ENCODE peak calls at places on chromosomes 1 and 21, in nine cellular contexts. S is T47D; A is stimulated activated CD4-positive, alpha-beta T cell treated with anti-CD3 and anti-CD28 coated beads, Interleukin-1b, Interleukin-23, amount 100 ng/mL, for 4 hours; X is activated T-cell treated with anti-CD3 and anti-CD28 coated beads for 24 hours; U is H54; H is heart left ventricle; G is frontal cortex; T is substantia nigra; V is brain microvascular endothelial cell. P is an unnamed sample.

GRCh38 chr1:62601412-62601971 is 4.2 kb downstream of the ANGPTL3 start:
- DNase-seq in H (no peak), T (no peak), U (no peak), V (no peak), A (no peak), G (no peak), X (no peak), S (no peak), P (no peak)

GRCh38 chr1:210328032-210328745 is 513 bp upstream of the HHAT start:
- DNase-seq in X (no peak), G (peak), A (no peak), H (no peak), U (no peak), V (no peak), T (no peak), S (no peak), P (no peak)

GRCh38 chr1:91997607-91998195 is 32.1 kb upstream of the EPHX4 start:
- DNase-seq in X (peak), G (peak), S (no peak), T (no peak), H (no peak), V (peak), U (no peak), A (no peak), P (no peak)

GRCh38 chr1:78553859-78554258 is 63.1 kb downstream of the PTGFR start:
- DNase-seq in V (no peak), S (no peak), A (no peak), U (no peak), T (no peak), H (no peak), G (no peak), X (no peak), P (no peak)

GRCh38 chr21:29504751-29505321 is 206.1 kb downstream of the BACH1 start:
- DNase-seq in T (no peak), X (no peak), G (no peak), U (no peak), S (no peak), H (no peak), A (no peak), V (peak), P (no peak)

GRCh38 chr1:232486454-232487202 is 143.3 kb downstream of the SIPA1L2 start:
- DNase-seq in V (no peak), X (no peak), G (no peak), A (no peak), S (no peak), H (no peak), T (no peak), U (no peak), P (no peak)

GRCh38 chr21:43703068-43703880 is 15.7 kb upstream of the PDXK start:
- DNase-seq in S (no peak), G (no peak), V (peak), T (peak), H (peak), X (no peak), U (no peak), A (no peak), P (no peak)

GRCh38 chr1:190046231-190046630 is 431.4 kb downstream of the BRINP3 start:
- DNase-seq in U (no peak), X (no peak), S (no peak), A (no peak), T (no peak), G (no peak), H (no peak), V (no peak), P (no peak)

GRCh38 chr1:116906812-116907211 is 2.9 kb upstream of the PTGFRN start:
- DNase-seq in T (no peak), V (no peak), S (no peak), H (no peak), A (no peak), X (no peak), U (no peak), G (no peak), P (no peak)

GRCh38 chr1:25543425-25544242 is at the start of gene LDLRAP1:
- DNase-seq in T (peak), U (peak), V (peak), X (peak), H (peak), A (peak), S (peak), G (peak), P (peak)

GRCh38 chr1:208149776-208150514 is 94.2 kb downstream of the PLXNA2 start:
- DNase-seq in G (no peak), A (no peak), V (peak), X (no peak), U (no peak), S (no peak), T (no peak), H (peak), P (no peak)

GRCh38 chr1:10635992-10636391 is 160.5 kb downstream of the CASZ1 start:
- DNase-seq in A (no peak), G (no peak), U (no peak), T (no peak), V (no peak), H (no peak), X (no peak), S (peak), P (no peak)

GRCh38 chr1:4002061-4002521 is 102.0 kb upstream of the C1orf174 start:
- DNase-seq in H (no peak), S (no peak), G (no peak), U (no peak), X (no peak), V (no peak), A (no peak), T (no peak), P (no peak)

GRCh38 chr1:169070547-169070946 is 35.9 kb upstream of the ATP1B1 start:
- DNase-seq in H (no peak), U (no peak), S (no peak), G (no peak), X (no peak), T (no peak), V (no peak), A (no peak), P (no peak)

GRCh38 chr1:201399352-201400126 is 415 bp upstream of the LAD1 start:
- DNase-seq in V (no peak), U (no peak), S (peak), X (no peak), G (no peak), H (no peak), A (no peak), T (no peak), P (no peak)